ENCODE peak calls at places on chromosomes 5 and 9, in ten cellular contexts. C is suprapubic skin, T is sigmoid colon, H is A549, E is adrenal gland, J is IMR-90, G is body of pancreas, R is heart left ventricle, P is NB4, F is uterus. M is an unnamed sample.

GRCh38 chr5:115626444-115626823 is 598 bp upstream of the TMED7 start:
- DNase-seq in C (no peak), T (no peak), H (no peak), E (no peak), J (peak; percentile 62), G (no peak), R (no peak), P (no peak), F (no peak), M (no peak)

GRCh38 chr9:114280636-114281315 is 42.1 kb upstream of the ORM1 start:
- DNase-seq in C (peak; percentile 25), T (peak; percentile 47), H (no peak), E (peak; percentile 10), J (peak; percentile 34), G (peak; percentile 2), R (peak; percentile 19), P (no peak), F (peak; percentile 7), M (no peak)

GRCh38 chr5:147836439-147836838 is 5.0 kb upstream of the SPINK1 start:
- DNase-seq in C (no peak), T (no peak), H (no peak), E (no peak), J (no peak), G (no peak), R (no peak), P (no peak), F (no peak), M (no peak)

GRCh38 chr9:71741841-71742648 is 26.3 kb downstream of the CEMIP2 start:
- DNase-seq in C (no peak), T (no peak), H (no peak), E (no peak), J (peak; percentile 93), G (no peak), R (no peak), P (no peak), F (no peak), M (no peak)

GRCh38 chr9:131629827-131630205 is 84.5 kb downstream of the PRRT1B start:
- DNase-seq in C (no peak), T (no peak), H (no peak), E (peak; percentile 56), J (no peak), G (no peak), R (no peak), P (no peak), F (no peak), M (no peak)

GRCh38 chr5:3490962-3491477 is 104.6 kb upstream of the IRX1 start:
- DNase-seq in C (no peak), T (no peak), H (no peak), E (no peak), J (no peak), G (no peak), R (no peak), P (no peak), F (no peak), M (no peak)

GRCh38 chr9:114116061-114116747 is 17.1 kb upstream of the KIF12 start:
- DNase-seq in C (no peak), T (no peak), H (no peak), E (no peak), J (no peak), G (no peak), R (no peak), P (no peak), F (no peak), M (peak; percentile 70)

GRCh38 chr5:124262443-124262842 is 484.0 kb downstream of the ZNF608 start:
- DNase-seq in C (no peak), T (no peak), H (no peak), E (no peak), J (no peak), G (no peak), R (no peak), P (no peak), F (no peak), M (no peak)

GRCh38 chr5:118701796-118702195 is 286.6 kb downstream of the DTWD2 start:
- DNase-seq in C (no peak), T (no peak), H (no peak), E (no peak), J (no peak), G (no peak), R (no peak), P (no peak), F (no peak), M (no peak)

GRCh38 chr5:57494104-57495098 is 11.8 kb upstream of the ACTBL2 start:
- DNase-seq in C (peak; percentile 73), T (no peak), H (peak; percentile 54), E (peak; percentile 79), J (peak; percentile 98), G (peak; percentile 68), R (peak; percentile 41), P (peak; percentile 45), F (no peak), M (peak; percentile 91)

GRCh38 chr5:63820557-63820956 is 141.7 kb downstream of the HTR1A start:
- DNase-seq in C (no peak), T (no peak), H (no peak), E (no peak), J (no peak), G (peak; percentile 78), R (no peak), P (no peak), F (no peak), M (no peak)

GRCh38 chr5:26553079-26553478 is 485.3 kb downstream of the CDH9 start:
- DNase-seq in C (no peak), T (no peak), H (no peak), E (no peak), J (no peak), G (no peak), R (no peak), P (no peak), F (no peak), M (no peak)

GRCh38 chr9:98083059-98083458 is 26.5 kb downstream of the NANS start:
- DNase-seq in C (no peak), T (no peak), H (no peak), E (no peak), J (peak; percentile 46), G (no peak), R (no peak), P (no peak), F (no peak), M (no peak)
- TF ChIP-seq CTCF in C (no peak), T (no peak), H (no peak), E (no peak), J (no peak), G (no peak), R (no peak), P (no peak), F (no peak), M (no peak)

DNA sequence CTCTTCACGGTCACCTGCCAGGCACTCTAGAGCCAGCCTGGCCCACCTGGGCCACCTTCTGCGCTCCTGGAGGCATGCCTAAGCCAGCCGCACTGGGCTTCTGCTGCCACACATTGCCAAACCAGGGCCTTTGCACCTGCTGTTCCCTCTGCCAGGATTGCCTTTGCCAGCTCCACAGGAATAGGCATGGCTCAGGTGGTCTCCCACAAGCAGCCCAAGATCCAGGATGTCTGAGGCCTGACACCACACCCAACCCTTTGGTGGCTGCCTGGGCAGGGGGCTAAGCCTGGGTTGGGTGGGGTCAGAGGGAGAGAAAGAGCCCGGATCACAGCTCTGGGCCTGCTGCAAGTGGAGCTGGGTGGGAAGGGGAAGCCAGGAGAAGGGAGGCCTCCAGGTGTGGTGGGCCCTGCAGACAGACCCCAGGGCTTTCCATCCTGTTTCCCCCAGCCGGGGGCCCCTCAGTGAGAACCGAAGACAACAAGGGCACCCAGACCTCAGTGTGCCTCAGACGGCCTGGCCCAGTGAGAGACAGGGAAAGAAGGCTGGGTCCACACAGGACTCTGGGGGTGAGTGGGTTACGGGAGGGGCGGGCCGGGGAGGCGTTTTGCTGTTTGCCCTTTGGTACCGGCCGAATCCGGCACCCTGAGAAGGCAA is 671 bp upstream of the SUSD3 start:
- DNase-seq in C (no peak), T (no peak), H (no peak), E (no peak), J (no peak), G (peak; percentile 9), R (no peak), P (no peak), F (peak; percentile 40), M (no peak)
- H3K4me3 ChIP-seq in C (no peak overlapping the region), T (peak overlapping the region; percentile 60), H (no peak overlapping the region), E (no peak overlapping the region), J (no peak overlapping the region), G (no peak overlapping the region), R (peak overlapping the region; percentile 56), P (no peak overlapping the region), F (peak overlapping the region; percentile 62), M (no peak overlapping the region)

DNA sequence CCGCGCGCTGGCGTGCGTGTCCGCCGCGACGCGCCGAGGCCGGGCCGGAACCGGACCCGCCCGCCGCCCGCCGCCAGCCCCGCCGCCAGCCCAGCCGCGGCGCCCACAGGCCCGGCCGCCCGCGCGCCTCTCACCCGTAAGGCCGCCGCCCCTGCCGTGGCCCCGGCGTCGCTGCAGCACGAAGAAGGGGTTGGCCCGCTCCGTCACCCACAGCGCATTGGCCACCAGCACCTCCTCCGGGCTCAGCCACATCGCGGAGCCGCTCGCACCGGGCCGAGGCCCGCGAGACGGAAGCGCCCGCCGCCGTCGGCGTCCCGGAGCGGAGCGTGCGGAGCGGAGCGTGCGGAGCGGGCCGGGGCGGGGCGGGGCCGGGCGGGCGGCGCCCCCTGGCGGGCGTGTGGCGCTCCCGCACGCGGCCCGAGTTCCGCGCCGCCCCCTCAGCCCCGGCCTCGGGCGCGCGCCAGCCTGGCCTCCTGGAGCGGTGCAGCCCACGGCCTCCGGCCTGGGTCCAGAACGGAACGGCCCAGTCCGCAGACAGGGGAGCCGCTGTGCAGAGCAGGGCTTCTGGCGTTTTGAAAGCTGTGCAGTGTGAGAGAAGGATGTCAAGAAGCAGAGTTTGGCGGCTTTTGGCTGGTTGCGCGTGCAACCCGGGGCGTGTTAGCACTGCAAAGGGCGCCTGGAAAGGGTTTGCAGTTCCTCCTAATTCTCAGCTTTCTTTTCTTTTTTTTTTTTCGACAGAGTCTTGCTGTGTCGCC is at the start of gene TBC1D9B:
- DNase-seq in C (peak; percentile 79), T (peak; percentile 88), H (peak; percentile 43), E (peak; percentile 74), J (peak; percentile 45), G (peak; percentile 69), R (peak; percentile 75), P (peak; percentile 76), F (peak; percentile 65), M (peak; percentile 92)
- TF ChIP-seq POLR2A in C (peak; percentile 11), T (no peak), H (peak; percentile 86), E (no peak), J (peak; percentile 47), G (peak; percentile 41), R (no peak), P (peak; percentile 61), F (no peak), M (no peak)

GRCh38 chr9:86516564-86516963 is 162.4 kb upstream of the TUT7 start:
- DNase-seq in C (no peak), T (peak; percentile 56), H (no peak), E (no peak), J (no peak), G (no peak), R (peak; percentile 17), P (no peak), F (no peak), M (no peak)

GRCh38 chr9:86511614-86512360 is 157.6 kb upstream of the TUT7 start:
- DNase-seq in C (no peak), T (no peak), H (no peak), E (no peak), J (no peak), G (no peak), R (no peak), P (no peak), F (no peak), M (no peak)

GRCh38 chr9:86515221-86515620 is 161.0 kb upstream of the TUT7 start:
- DNase-seq in C (no peak), T (no peak), H (no peak), E (no peak), J (no peak), G (no peak), R (no peak), P (no peak), F (no peak), M (no peak)

GRCh38 chr9:86512929-86513328 is 158.7 kb upstream of the TUT7 start:
- DNase-seq in C (no peak), T (no peak), H (no peak), E (no peak), J (peak; percentile 72), G (no peak), R (no peak), P (no peak), F (no peak), M (no peak)

GRCh38 chr9:86513429-86513828 is 159.2 kb upstream of the TUT7 start:
- DNase-seq in C (no peak), T (no peak), H (no peak), E (no peak), J (no peak), G (no peak), R (no peak), P (no peak), F (no peak), M (no peak)
- TF ChIP-seq CTCF in C (no peak), T (no peak), H (no peak), E (no peak), J (no peak), G (no peak), R (no peak), P (no peak), F (no peak), M (no peak)